ENCODE peak calls at places on chromosomes 7 and 10, in four cellular contexts. C is K562, R is GM12878, D is H1. H is an unnamed sample.

GRCh38 chr7:111752022-111752582 is 189.8 kb upstream of the IMMP2L start:
- DNase-seq in D (no peak), R (no peak), C (peak), H (peak)

GRCh38 chr10:91378061-91378460 is 32.1 kb upstream of the HECTD2 start:
- DNase-seq in C (no peak), D (no peak), R (no peak), H (no peak)

GRCh38 chr10:132644544-132645530 is 107.2 kb downstream of the INPP5A start:
- DNase-seq in C (no peak), R (no peak), D (no peak), H (no peak)

GRCh38 chr10:121615401-121615800 is 17.2 kb upstream of the FGFR2 start:
- DNase-seq in R (no peak), D (no peak), C (no peak), H (no peak)

GRCh38 chr10:10044959-10045764 is 972.5 kb upstream of the CELF2 start:
- DNase-seq in R (no peak), C (no peak), D (no peak), H (no peak)

GRCh38 chr7:43291789-43292188 is 179.3 kb downstream of the HECW1 start:
- DNase-seq in C (no peak), R (no peak), D (no peak), H (no peak)

GRCh38 chr7:1593091-1593866 is 23.4 kb upstream of the PSMG3 start:
- DNase-seq in D (no peak), C (peak), R (no peak), H (no peak)

GRCh38 chr7:152664636-152665035 is 11.3 kb downstream of the XRCC2 start:
- DNase-seq in D (no peak), R (no peak), C (no peak), H (no peak)

GRCh38 chr7:76343294-76343930 is 15.4 kb downstream of the YWHAG start:
- DNase-seq in D (no peak), C (no peak), R (no peak), H (no peak)

GRCh38 chr10:119281581-119282071 is 74.3 kb downstream of the GRK5 start:
- DNase-seq in C (no peak), R (no peak), D (no peak), H (no peak)

GRCh38 chr10:112393341-112393740 is 19.4 kb downstream of the ACSL5 start:
- DNase-seq in D (no peak), C (no peak), R (no peak), H (no peak)

GRCh38 chr7:100400656-100401055 is 27.4 kb downstream of the PILRA start:
- DNase-seq in R (no peak), D (no peak), C (peak), H (no peak)

GRCh38 chr7:121810831-121811494 is 62.0 kb upstream of the PTPRZ1 start:
- DNase-seq in R (no peak), D (no peak), C (no peak), H (no peak)

GRCh38 chr7:123367508-123368122 is 166.8 kb downstream of the IQUB start:
- DNase-seq in R (peak), C (peak), D (no peak), H (peak)

GRCh38 chr7:24842449-24843241 is 85.4 kb upstream of the GSDME start:
- DNase-seq in C (no peak), D (no peak), R (no peak), H (no peak)

GRCh38 chr10:61899997-61900828 is 1.3 kb upstream of the ARID5B start:
- DNase-seq in C (peak), D (no peak), R (peak), H (peak)

GRCh38 chr7:158384746-158385145 is 202.9 kb downstream of the PTPRN2 start:
- DNase-seq in C (no peak), R (no peak), D (no peak), H (no peak)

GRCh38 chr7:64634406-64635062 is 31.4 kb upstream of the ZNF107 start:
- DNase-seq in C (no peak), D (no peak), R (no peak), H (no peak)

GRCh38 chr7:157674027-157674714 is 337.4 kb downstream of the DNAJB6 start:
- DNase-seq in D (no peak), R (no peak), C (no peak), H (no peak)

GRCh38 chr10:11757452-11757819 is 15.3 kb downstream of the ECHDC3 start:
- DNase-seq in R (no peak), C (peak), D (no peak), H (no peak)

GRCh38 chr7:3065724-3066143 is 22.1 kb upstream of the CARD11 start:
- DNase-seq in D (peak), R (no peak), C (peak), H (peak)

GRCh38 chr7:25272265-25272664 is 44.0 kb upstream of the NPVF start:
- DNase-seq in R (no peak), D (no peak), C (no peak), H (no peak)

GRCh38 chr10:122474145-122474739 is 12.9 kb downstream of the HTRA1 start:
- DNase-seq in C (no peak), D (no peak), R (no peak), H (no peak)

GRCh38 chr10:17742918-17743317 is 9.1 kb upstream of the TMEM236 start:
- DNase-seq in D (no peak), C (peak), R (no peak), H (no peak)

GRCh38 chr7:155804897-155805825 is 7.1 kb downstream of the SHH start:
- DNase-seq in C (peak), R (no peak), D (no peak), H (peak)

GRCh38 chr7:37354661-37355131 is 94.0 kb downstream of the ELMO1 start:
- DNase-seq in C (peak), R (no peak), D (no peak), H (no peak)

GRCh38 chr10:14397069-14397468 is 66.3 kb upstream of the FRMD4A start:
- DNase-seq in R (no peak), C (no peak), D (peak), H (no peak)

GRCh38 chr7:46811529-46811928 is 770.4 kb downstream of the TNS3 start:
- DNase-seq in D (no peak), C (no peak), R (no peak), H (no peak)

GRCh38 chr10:102917962-102918816 is at the start of gene CNNM2:
- DNase-seq in C (peak), D (peak), R (peak), H (peak)
- TF ChIP-seq POLR2A in C (peak), D (peak), R (peak), H (peak)

DNA sequence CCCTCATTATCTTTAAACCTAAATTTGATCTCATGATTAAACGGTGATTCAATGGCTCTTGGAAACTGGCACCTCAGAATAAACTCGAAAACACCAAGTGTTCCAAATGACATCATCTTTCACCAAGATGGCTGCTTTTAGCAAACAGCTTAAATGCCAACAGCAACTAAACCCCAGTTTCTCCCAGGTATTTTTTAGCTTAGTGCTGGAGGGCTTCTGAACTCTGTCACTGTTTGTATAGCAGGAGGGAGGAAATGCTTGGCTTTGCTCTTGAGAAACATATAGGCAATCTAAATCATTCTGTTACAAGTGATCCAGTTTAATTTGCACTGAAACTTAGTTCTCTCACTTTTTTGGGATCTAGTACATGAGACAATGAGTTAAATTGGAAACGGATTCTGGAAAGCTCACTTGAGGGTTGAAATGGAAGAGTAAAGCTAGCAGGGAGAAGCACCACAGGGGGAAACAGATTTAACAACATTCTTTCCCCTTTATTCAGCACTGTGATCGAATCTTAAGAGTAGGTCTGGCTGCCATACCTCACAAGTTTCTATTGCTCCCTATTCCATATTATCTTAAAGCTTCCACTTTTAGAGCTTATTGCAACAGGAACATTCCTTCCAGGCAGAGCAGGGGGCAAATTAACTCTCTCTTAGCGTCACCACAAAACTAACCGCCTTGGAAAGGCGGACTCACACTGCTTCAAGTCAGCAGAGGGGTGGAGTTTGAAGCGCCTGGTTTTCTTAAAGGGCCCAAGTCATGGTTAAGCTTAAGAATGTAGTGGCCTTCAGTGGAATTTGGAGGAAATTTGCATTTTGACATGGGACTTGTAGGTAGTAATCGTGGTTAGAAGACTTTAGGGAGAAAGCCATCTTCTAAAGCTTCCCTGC is 1.8 kb upstream of the CCDC6 start:
- DNase-seq in R (no peak), C (peak), D (peak), H (no peak)
- TF ChIP-seq TAF1 in R (no peak), C (peak), D (peak), H (no peak)

GRCh38 chr10:22229756-22230330 is 12.0 kb upstream of the EBLN1 start:
- DNase-seq in R (no peak), D (no peak), C (no peak), H (no peak)

GRCh38 chr10:22230331-22230833 is 12.6 kb upstream of the EBLN1 start:
- DNase-seq in R (no peak), C (no peak), D (no peak), H (no peak)

GRCh38 chr10:22228167-22228938 is 10.5 kb upstream of the EBLN1 start:
- DNase-seq in C (no peak), D (no peak), R (no peak), H (no peak)

GRCh38 chr10:22228943-22229755 is 11.3 kb upstream of the EBLN1 start:
- DNase-seq in D (peak), R (peak), C (peak), H (peak)

GRCh38 chr10:22226599-22226998 is 8.8 kb upstream of the EBLN1 start:
- DNase-seq in D (no peak), C (no peak), R (no peak), H (no peak)
- TF ChIP-seq POLR2AphosphoS5 in D (no peak), C (no peak), R (no peak), H (no peak)

GRCh38 chr7:151075662-151075971 is 5.0 kb downstream of the FASTK start:
- DNase-seq in D (no peak), C (no peak), R (no peak), H (no peak)

GRCh38 chr7:151075978-151076426 is 4.6 kb downstream of the FASTK start:
- DNase-seq in C (no peak), D (no peak), R (no peak), H (no peak)

GRCh38 chr7:151078233-151079040 is 2.2 kb downstream of the FASTK start:
- DNase-seq in R (no peak), D (no peak), C (no peak), H (no peak)

GRCh38 chr7:151077705-151078232 is 2.8 kb downstream of the FASTK start:
- DNase-seq in D (no peak), R (no peak), C (no peak), H (no peak)

DNA sequence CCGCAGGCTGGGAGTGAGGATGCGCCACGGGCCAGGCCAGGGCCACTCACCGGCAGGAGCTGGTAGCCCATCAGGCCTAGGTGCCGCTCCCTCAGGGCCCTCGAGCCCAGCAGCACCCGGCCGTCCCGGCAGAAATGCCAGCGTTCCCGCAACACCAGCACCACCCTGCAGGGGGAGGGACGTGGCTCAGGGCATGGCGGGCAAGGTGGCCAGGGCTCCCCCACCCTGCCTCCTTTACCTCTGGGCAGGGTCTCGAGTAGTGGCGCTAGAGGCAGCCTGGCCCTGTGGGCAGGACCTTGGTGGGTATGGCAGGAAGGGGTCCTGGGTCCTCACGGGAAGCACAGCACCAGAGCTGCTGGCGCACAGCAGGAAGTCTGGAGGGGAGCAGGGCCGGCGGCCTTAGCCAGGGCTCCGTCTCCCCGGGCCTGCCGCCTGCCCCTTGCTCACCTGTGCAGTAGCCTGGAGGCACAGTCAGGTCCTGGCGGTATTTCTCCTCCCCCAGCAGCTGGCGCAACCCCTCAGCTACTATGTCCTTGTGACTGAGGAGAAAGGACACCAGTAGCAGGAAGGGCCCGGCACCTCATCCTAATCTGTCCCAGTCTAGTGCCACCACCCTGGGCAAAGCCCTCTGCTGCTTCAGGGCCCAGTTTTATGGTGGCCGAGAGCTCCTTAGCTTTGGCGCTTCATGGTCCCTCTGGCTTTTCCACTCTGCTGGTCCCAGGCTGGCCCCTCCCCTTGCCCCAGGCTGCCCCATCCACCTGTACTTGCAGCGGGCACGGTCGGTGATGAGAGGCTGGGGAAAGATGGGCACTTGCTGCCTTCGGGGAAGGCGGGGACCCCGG is 3.5 kb downstream of the FASTK start:
- DNase-seq in C (no peak), R (no peak), D (no peak), H (no peak)
- TF ChIP-seq POLR2A in C (peak), R (peak), D (no peak), H (no peak)

DNA sequence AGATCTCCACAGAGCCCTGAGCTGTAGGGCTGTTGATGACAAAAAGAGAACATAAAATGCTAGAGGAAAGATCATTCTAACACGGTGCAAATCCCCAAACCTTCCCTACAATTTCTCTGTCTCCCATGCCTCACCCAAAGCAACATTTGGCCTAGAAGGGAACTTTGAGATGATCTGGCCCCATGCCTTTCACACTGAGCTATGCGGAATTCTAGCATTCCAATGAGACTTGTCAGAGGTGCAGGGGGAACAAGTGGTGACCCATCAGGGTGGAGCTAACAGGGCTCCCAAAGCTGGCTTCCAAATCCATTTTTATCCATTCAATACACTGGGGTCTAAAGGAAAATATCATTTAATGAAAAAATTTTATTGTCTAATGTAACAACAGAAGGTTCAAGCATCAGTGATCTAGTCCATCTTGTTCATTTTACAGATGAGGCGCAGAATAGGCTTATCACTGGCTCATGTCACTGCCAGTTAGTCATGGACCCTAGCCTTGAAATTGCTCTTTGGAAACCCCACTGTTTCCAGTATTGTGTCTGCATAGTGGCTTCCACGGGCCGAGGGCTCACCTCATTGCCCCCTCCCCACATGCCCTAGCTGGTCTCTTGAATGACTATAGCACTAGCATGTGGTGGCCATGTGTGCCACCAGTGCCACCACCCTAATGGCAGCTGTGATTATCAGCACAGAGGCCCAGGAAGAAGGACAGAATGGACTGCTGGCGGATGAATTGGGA is 1001.0 kb downstream of the LRMDA start:
- DNase-seq in D (no peak), C (no peak), R (no peak), H (no peak)
- TF ChIP-seq TAF1 in D (no peak), C (no peak), R (no peak), H (no peak)

H was measured in GM12892.